ENCODE peak calls at places on chromosomes 1 and 21, in six cellular contexts. M is stomach, N is GM23338, C is ovary, E is psoas muscle, I is Panc1. S is an unnamed sample. For H3K4me1, the result is how much of the 10 kb centered on the place peaks cover.

GRCh38 chr1:59156526-59157196 is 140.2 kb upstream of the FGGY start:
- DNase-seq in M (no peak), N (peak), C (no peak), E (no peak), I (no peak), S (no peak)

GRCh38 chr1:170664828-170665617 is 1.1 kb downstream of the PRRX1 start:
- DNase-seq in M (no peak), N (peak), C (no peak), E (peak), I (no peak), S (peak)

GRCh38 chr1:237062976-237063375 is 21.0 kb downstream of the RYR2 start:
- DNase-seq in M (no peak), N (no peak), C (no peak), E (no peak), I (no peak), S (no peak)

GRCh38 chr21:17488620-17489019 is 24.2 kb upstream of the CXADR start:
- DNase-seq in M (no peak), N (no peak), C (no peak), E (no peak), I (no peak), S (no peak)

GRCh38 chr1:92870591-92870990 is 38.8 kb downstream of the RPL5 start:
- DNase-seq in M (no peak), N (no peak), C (no peak), E (no peak), I (no peak), S (no peak)

GRCh38 chr1:185645201-185645640 is 89.0 kb upstream of the HMCN1 start:
- DNase-seq in M (no peak), N (peak), C (no peak), E (no peak), I (no peak), S (no peak)

GRCh38 chr1:184650177-184650866 is 104.3 kb downstream of the EDEM3 start:
- DNase-seq in M (no peak), N (no peak), C (no peak), E (no peak), I (no peak), S (no peak)

GRCh38 chr1:87154351-87154750 is 174.3 kb upstream of the LMO4 start:
- DNase-seq in M (no peak), N (no peak), C (no peak), E (no peak), I (no peak), S (no peak)

GRCh38 chr1:237045278-237046016 is 3.5 kb downstream of the RYR2 start:
- DNase-seq in M (no peak), N (peak), C (no peak), E (no peak), I (no peak), S (no peak)

GRCh38 chr1:44119525-44119924 is 904 bp downstream of the KLF17 start:
- DNase-seq in M (no peak), N (peak), C (no peak), E (no peak), I (no peak), S (no peak)

GRCh38 chr1:81446006-81446669 is 354.6 kb upstream of the ADGRL2 start:
- DNase-seq in M (peak), N (no peak), C (no peak), E (no peak), I (no peak), S (no peak)

GRCh38 chr1:10573446-10573845 is 98.7 kb downstream of the PEX14 start:
- DNase-seq in M (no peak), N (no peak), C (no peak), E (no peak), I (no peak), S (no peak)

GRCh38 chr1:228147768-228148167 is 2.0 kb upstream of the GJC2 start:
- DNase-seq in M (no peak), N (no peak), C (peak), E (no peak), I (no peak), S (no peak)

GRCh38 chr1:202093856-202094255 is 28.9 kb upstream of the GPR37L1 start:
- DNase-seq in M (no peak), N (no peak), C (no peak), E (no peak), I (no peak), S (no peak)

GRCh38 chr1:209886219-209886536 is 51.8 kb upstream of the SYT14 start:
- DNase-seq in M (no peak), N (no peak), C (no peak), E (no peak), I (no peak), S (no peak)

GRCh38 chr1:186620526-186620925 is 59.7 kb downstream of the PTGS2 start:
- DNase-seq in M (no peak), N (no peak), C (no peak), E (no peak), I (no peak), S (no peak)

GRCh38 chr21:33557447-33557846 is 14.6 kb downstream of the SON start:
- DNase-seq in M (no peak), N (no peak), C (no peak), E (no peak), I (no peak), S (no peak)

GRCh38 chr1:115277276-115277675 is 60.8 kb downstream of the NGF start:
- DNase-seq in M (no peak), N (no peak), C (no peak), E (no peak), I (no peak), S (no peak)

GRCh38 chr21:44304846-44305245 is 5.0 kb downstream of the PFKL start:
- DNase-seq in M (peak), N (peak), C (no peak), E (no peak), I (no peak), S (peak)

GRCh38 chr1:14390816-14391215 is 207.7 kb upstream of the KAZN start:
- DNase-seq in M (no peak), N (no peak), C (no peak), E (no peak), I (no peak), S (no peak)

GRCh38 chr1:14392887-14393365 is 205.6 kb upstream of the KAZN start:
- DNase-seq in M (no peak), N (no peak), C (no peak), E (no peak), I (no peak), S (no peak)

DNA sequence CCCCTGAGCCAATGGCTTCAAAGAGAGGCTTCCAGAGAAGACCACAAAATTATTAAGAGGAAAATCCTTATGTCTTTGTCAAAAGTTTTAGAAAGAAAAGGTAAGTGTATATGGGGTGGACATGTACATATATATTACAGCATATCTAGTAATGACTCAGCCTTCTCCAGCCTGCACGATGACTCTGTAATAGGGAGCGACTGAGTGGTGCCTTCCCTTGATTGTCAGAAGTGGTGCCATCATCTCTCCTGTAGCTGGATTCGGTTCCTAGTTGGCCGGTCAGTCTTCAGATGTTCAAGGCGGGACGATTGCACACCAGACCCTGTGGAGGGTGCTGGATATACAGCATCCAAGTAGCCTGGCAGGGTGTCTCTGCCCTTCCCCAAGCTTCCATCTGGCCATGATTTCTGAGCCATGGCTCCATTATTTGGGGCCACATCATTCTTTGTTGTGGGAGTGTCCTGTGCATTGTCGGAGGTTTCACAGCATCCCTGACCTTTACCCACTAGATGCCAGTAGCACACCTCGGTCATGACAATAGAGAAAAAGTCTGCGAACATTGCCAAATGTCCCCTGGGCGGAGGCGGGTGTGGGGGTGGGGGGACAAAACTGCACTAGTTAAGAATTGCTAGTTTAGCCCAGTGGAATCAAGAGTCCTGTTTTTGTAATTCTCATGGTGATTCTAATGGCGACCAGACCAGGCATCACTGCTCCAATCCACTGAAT is 206.2 kb upstream of the KAZN start:
- DNase-seq in M (no peak), N (no peak), C (no peak), E (no peak), I (no peak), S (no peak)
- TF ChIP-seq CTCF in M (no peak), N (no peak), C (no peak), E (no peak), I (no peak), S (no peak)

GRCh38 chr1:91799863-91800262 is 86.1 kb downstream of the TGFBR3 start:
- DNase-seq in M (no peak), N (no peak), C (no peak), E (no peak), I (no peak), S (no peak)
- H3K4me1 ChIP-seq in M (half or more), N (under half), C (under half), E (under half), I (under half), S (under half)

GRCh38 chr1:204935155-204935554 is 64.5 kb downstream of the NFASC start:
- DNase-seq in M (no peak), N (no peak), C (no peak), E (no peak), I (no peak), S (no peak)
- H3K27ac ChIP-seq in M (no peak), N (no peak), C (no peak), E (no peak), I (no peak), S (no peak)

GRCh38 chr1:64401285-64401684 is 68.6 kb upstream of the CACHD1 start:
- DNase-seq in M (no peak), N (no peak), C (no peak), E (no peak), I (no peak), S (no peak)

GRCh38 chr1:64398937-64399336 is 71.0 kb upstream of the CACHD1 start:
- DNase-seq in M (no peak), N (no peak), C (no peak), E (no peak), I (no peak), S (no peak)

GRCh38 chr1:64392109-64392508 is 77.8 kb upstream of the CACHD1 start:
- DNase-seq in M (peak), N (peak), C (no peak), E (no peak), I (no peak), S (no peak)

GRCh38 chr1:64393790-64394189 is 76.1 kb upstream of the CACHD1 start:
- DNase-seq in M (no peak), N (no peak), C (no peak), E (no peak), I (no peak), S (no peak)

GRCh38 chr1:64396817-64397216 is 73.1 kb upstream of the CACHD1 start:
- DNase-seq in M (no peak), N (peak), C (no peak), E (no peak), I (no peak), S (peak)
- TF ChIP-seq CTCF in M (no peak), N (peak), C (no peak), E (no peak), I (peak), S (no peak)

GRCh38 chr1:17564458-17565393 is 25.2 kb downstream of the ARHGEF10L start:
- DNase-seq in M (peak), N (no peak), C (no peak), E (no peak), I (no peak), S (no peak)
- H3K4me1 ChIP-seq in M (half or more), N (half or more), C (under half), E (half or more), I (under half), S (under half)